ENCODE peak calls at places on chromosomes 13 and 19, in five cellular contexts. Y is sciatic nerve; W is stimulated activated CD8-positive, alpha-beta memory T cell treated with anti-CD3 and anti-CD28 coated beads, Interleukin-7, amount 100 ng/mL, for 1 hour; D is EL; N is caudate nucleus. E is an unnamed sample.

GRCh38 chr19:15587663-15588062 is 27.4 kb upstream of the CYP4F8 start:
- DNase-seq in D (no peak), W (no peak), Y (peak; percentile 58), N (no peak), E (no peak)

GRCh38 chr19:18281082-18282020 is at the start of gene JUND:
- DNase-seq in W (peak; percentile 89), D (peak; percentile 98), N (peak; percentile 98), Y (peak; percentile 98), E (peak; percentile 97)

GRCh38 chr19:23957660-23958281 is 43.1 kb downstream of the ZNF726 start:
- DNase-seq in Y (no peak), W (no peak), N (no peak), D (peak; percentile 78), E (no peak)

GRCh38 chr19:43555185-43555770 is 20.0 kb downstream of the XRCC1 start:
- DNase-seq in Y (peak; percentile 82), W (peak; percentile 68), D (peak; percentile 63), N (peak; percentile 82), E (peak; percentile 93)

GRCh38 chr13:28819046-28819747 is 942 bp upstream of the MTUS2 start:
- DNase-seq in W (no peak), D (peak; percentile 76), N (peak; percentile 47), Y (no peak), E (peak; percentile 73)

GRCh38 chr13:26477681-26478080 is 79.8 kb upstream of the WASF3 start:
- DNase-seq in W (no peak), N (no peak), D (no peak), Y (no peak), E (no peak)

GRCh38 chr19:51727349-51727880 is 3.6 kb upstream of the HAS1 start:
- DNase-seq in D (peak; percentile 67), W (no peak), Y (no peak), N (no peak), E (no peak)

GRCh38 chr19:658916-659839 is 3.8 kb downstream of the RNF126 start:
- DNase-seq in N (no peak), Y (no peak), D (no peak), W (no peak), E (no peak)

GRCh38 chr19:862529-863304 is 3.3 kb downstream of the CFD start:
- DNase-seq in Y (peak; percentile 84), W (peak; percentile 65), D (peak; percentile 62), N (no peak), E (peak; percentile 95)